ENCODE peak calls at places on chromosome 14, in eight cellular contexts. S is iris pigment epithelial cell, O is AML-193, J is kidney tubule cell, L is putamen, T is uterus, W is kidney, D is fibroblast of the conjunctiva. P is an unnamed sample.

GRCh38 chr14:103541944-103542544 is 13.0 kb downstream of the TRMT61A start:
- DNase-seq in T (no peak), D (no peak), W (peak; percentile 70), J (no peak), L (no peak), O (no peak), S (no peak), P (no peak)

GRCh38 chr14:62189698-62190097 is 427.5 kb downstream of the SNAPC1 start:
- DNase-seq in J (peak; percentile 47), O (no peak), T (no peak), D (peak; percentile 30), L (no peak), W (no peak), S (peak; percentile 78), P (no peak)

GRCh38 chr14:55416866-55417265 is 5.2 kb upstream of the ATG14 start:
- DNase-seq in T (no peak), W (no peak), O (peak; percentile 29), S (no peak), J (peak; percentile 26), D (no peak), L (no peak), P (no peak)

GRCh38 chr14:71478542-71478941 is 453.7 kb upstream of the RGS6 start:
- DNase-seq in D (no peak), T (no peak), O (peak; percentile 88), S (peak; percentile 89), J (peak; percentile 67), L (peak; percentile 35), W (no peak), P (peak; percentile 40)

GRCh38 chr14:35240233-35240632 is 51.9 kb upstream of the PSMA6 start:
- DNase-seq in L (no peak), D (no peak), J (no peak), O (no peak), S (no peak), W (no peak), T (no peak), P (no peak)

GRCh38 chr14:64562432-64562831 is 12.7 kb downstream of the PPP1R36 start:
- DNase-seq in O (no peak), T (no peak), D (no peak), L (no peak), J (no peak), S (no peak), W (no peak), P (no peak)

GRCh38 chr14:98906123-98906995 is 365.6 kb downstream of the BCL11B start:
- DNase-seq in W (no peak), J (peak; percentile 49), D (peak; percentile 5), S (no peak), T (no peak), L (no peak), O (no peak), P (no peak)

GRCh38 chr14:42994001-42994736 is 1387.5 kb downstream of the LRFN5 start:
- DNase-seq in D (peak; percentile 62), J (no peak), T (no peak), O (no peak), W (no peak), S (peak; percentile 82), L (no peak), P (no peak)

GRCh38 chr14:32594766-32595165 is 265.7 kb downstream of the AKAP6 start:
- DNase-seq in O (no peak), T (no peak), L (peak; percentile 36), S (peak; percentile 70), D (peak; percentile 49), W (no peak), J (no peak), P (no peak)

GRCh38 chr14:43019826-43020225 is 1413.2 kb downstream of the LRFN5 start:
- DNase-seq in D (no peak), W (no peak), S (no peak), T (no peak), O (no peak), J (no peak), L (no peak), P (no peak)

GRCh38 chr14:88599761-88600439 is 37.1 kb downstream of the ZC3H14 start:
- DNase-seq in O (no peak), S (no peak), D (no peak), J (no peak), T (no peak), W (no peak), L (no peak), P (peak; percentile 17)

GRCh38 chr14:100804138-100804537 is 21.8 kb upstream of the MEG3 start:
- DNase-seq in J (no peak), D (no peak), O (no peak), W (no peak), S (no peak), L (no peak), T (no peak), P (no peak)

GRCh38 chr14:97401714-97402113 is 604.5 kb downstream of the VRK1 start:
- DNase-seq in W (no peak), D (no peak), O (no peak), S (no peak), L (peak; percentile 86), T (no peak), J (no peak), P (no peak)

GRCh38 chr14:87041290-87042020 is 951.5 kb downstream of the GALC start:
- DNase-seq in T (no peak), L (no peak), W (no peak), O (no peak), S (no peak), J (no peak), D (no peak), P (no peak)

GRCh38 chr14:73739174-73739898 is 25.2 kb upstream of the PNMA1 start:
- DNase-seq in J (no peak), S (no peak), D (no peak), T (no peak), O (no peak), L (no peak), W (no peak), P (no peak)

GRCh38 chr14:87013583-87013982 is 979.4 kb downstream of the GALC start:
- DNase-seq in J (peak; percentile 5), D (no peak), T (no peak), S (peak; percentile 12), O (no peak), W (no peak), L (no peak), P (no peak)

GRCh38 chr14:87994974-87995373 is 2.0 kb upstream of the GALC start:
- DNase-seq in J (peak; percentile 27), L (no peak), S (no peak), D (no peak), T (no peak), W (no peak), O (no peak), P (peak; percentile 27)

GRCh38 chr14:94180655-94181271 is 6.6 kb downstream of the PPP4R4 start:
- DNase-seq in S (peak; percentile 49), T (no peak), O (peak; percentile 85), L (no peak), D (peak; percentile 22), J (peak; percentile 62), W (no peak), P (no peak)

GRCh38 chr14:23009939-23010718 is at the start of gene C14orf93:
- DNase-seq in D (peak; percentile 24), J (peak; percentile 74), O (peak; percentile 64), T (peak; percentile 81), L (peak; percentile 72), S (peak; percentile 66), W (peak; percentile 94), P (peak; percentile 84)

GRCh38 chr14:96267336-96267735 is 11.3 kb downstream of the BDKRB1 start:
- DNase-seq in J (peak; percentile 44), T (peak; percentile 49), W (no peak), L (no peak), D (peak; percentile 86), O (no peak), S (peak; percentile 82), P (no peak)

GRCh38 chr14:50937325-50937724 is 7.0 kb downstream of the PYGL start:
- DNase-seq in T (no peak), L (no peak), D (no peak), O (peak; percentile 78), S (peak; percentile 83), W (no peak), J (peak; percentile 23), P (no peak)

GRCh38 chr14:88993946-88994345 is 169.5 kb downstream of the TTC8 start:
- DNase-seq in O (no peak), S (peak; percentile 78), L (no peak), D (no peak), T (no peak), J (peak; percentile 65), W (no peak), P (no peak)

GRCh38 chr14:105883066-105884005 is 357.0 kb downstream of the TMEM121 start:
- DNase-seq in D (no peak), W (peak; percentile 47), T (peak; percentile 1), J (no peak), L (no peak), O (no peak), S (no peak), P (no peak)

GRCh38 chr14:47040490-47040889 is 388.9 kb upstream of the RPL10L start:
- DNase-seq in W (no peak), S (peak; percentile 1), J (peak; percentile 32), T (no peak), O (no peak), D (no peak), L (no peak), P (no peak)

GRCh38 chr14:57835751-57836150 is 30.1 kb downstream of the SLC35F4 start:
- DNase-seq in L (no peak), D (no peak), J (no peak), T (no peak), W (no peak), S (no peak), O (no peak), P (no peak)

GRCh38 chr14:86532219-86532618 is 1002.3 kb downstream of the FLRT2 start:
- DNase-seq in D (no peak), L (no peak), W (no peak), O (no peak), T (no peak), J (peak; percentile 4), S (peak; percentile 4), P (no peak)

GRCh38 chr14:91867316-91867988 is at the start of gene TC2N:
- DNase-seq in J (no peak), T (no peak), S (no peak), O (no peak), L (no peak), W (peak; percentile 49), D (no peak), P (peak; percentile 78)

GRCh38 chr14:90193925-90194324 is 62.4 kb upstream of the PSMC1 start:
- DNase-seq in W (no peak), O (peak; percentile 20), T (no peak), D (no peak), L (no peak), S (no peak), J (no peak), P (no peak)

GRCh38 chr14:54572316-54572715 is 5.4 kb downstream of the SAMD4A start:
- DNase-seq in L (no peak), S (no peak), O (peak; percentile 28), J (peak; percentile 58), D (no peak), W (no peak), T (no peak), P (peak; percentile 58)

P was measured in stimulated activated effector memory CD8-positive, alpha-beta T cell treated with anti-CD3 and anti-CD28 coated beads, Interleukin-12 subunit alpha, Interleukin-12 subunit beta, amount 100 ng/mL, for 72 hours.